ENCODE peak calls at places on chromosome 20, in five cellular contexts. R is A549; J is cerebellum; C is GM20000; O is stimulated activated CD4-positive, alpha-beta T cell treated with anti-CD3 and anti-CD28 coated beads, Interleukin-1b, Interleukin-23, amount 100 ng/mL, for 48 hours. A is an unnamed sample.
A peak's percentile ranks its signal among the peaks of the same experiment; 100 is the strongest.

GRCh38 chr20:62583424-62583920 is 58.8 kb upstream of the SLCO4A1 start:
- DNase-seq in R (no peak), C (no peak), O (no peak), J (peak; percentile 88), A (no peak)

GRCh38 chr20:22333885-22334545 is 250.4 kb downstream of the FOXA2 start:
- DNase-seq in O (peak; percentile 7), R (peak; percentile 96), C (peak; percentile 68), J (peak; percentile 46), A (peak; percentile 50)

GRCh38 chr20:18504479-18505060 is 3.2 kb upstream of the SEC23B start:
- DNase-seq in C (no peak), O (no peak), R (no peak), J (no peak), A (no peak)

GRCh38 chr20:7798176-7798575 is 142.1 kb downstream of the HAO1 start:
- DNase-seq in R (no peak), O (no peak), J (no peak), C (no peak), A (no peak)

GRCh38 chr20:41094656-41095055 is 42.7 kb upstream of the PLCG1 start:
- DNase-seq in R (no peak), C (no peak), J (no peak), O (peak; percentile 46), A (no peak)

GRCh38 chr20:63963784-63964301 is 5.9 kb downstream of the ZNF512B start:
- DNase-seq in C (no peak), R (no peak), J (no peak), O (no peak), A (no peak)

GRCh38 chr20:35215066-35215956 is 11.2 kb upstream of the MMP24 start:
- DNase-seq in R (peak; percentile 74), O (no peak), C (no peak), J (no peak), A (no peak)

GRCh38 chr20:37729909-37730308 is 36.1 kb downstream of the CTNNBL1 start:
- DNase-seq in C (no peak), O (no peak), R (no peak), J (no peak), A (no peak)

GRCh38 chr20:33667245-33668086 is 723 bp downstream of the ACTL10 start:
- DNase-seq in R (no peak), C (no peak), J (peak; percentile 85), O (peak; percentile 48), A (no peak)

GRCh38 chr20:32158351-32158750 is 48.8 kb downstream of the TM9SF4 start:
- DNase-seq in J (no peak), O (no peak), C (no peak), R (no peak), A (no peak)

GRCh38 chr20:10239954-10240353 is 21.3 kb downstream of the SNAP25 start:
- DNase-seq in O (no peak), C (no peak), R (peak; percentile 38), J (peak; percentile 50), A (no peak)

GRCh38 chr20:37161830-37162549 is 17.1 kb upstream of the RPN2 start:
- DNase-seq in R (no peak), O (no peak), J (no peak), C (no peak), A (no peak)

GRCh38 chr20:31751126-31751525 is 12.0 kb downstream of the TPX2 start:
- DNase-seq in J (no peak), R (no peak), C (no peak), O (no peak), A (no peak)

GRCh38 chr20:47747663-47748031 is 37.6 kb downstream of the SULF2 start:
- DNase-seq in O (no peak), C (no peak), R (no peak), J (no peak), A (no peak)